ENCODE peak calls at places on chromosomes 4 and X, in five cellular contexts. E is left ventricle myocardium superior, F is A549, X is astrocyte of the spinal cord, R is DMS153. L is an unnamed sample.

GRCh38 chr4:27442146-27442545 is 581.5 kb downstream of the STIM2 start:
- DNase-seq in E (no peak), F (no peak), X (peak), R (no peak), L (no peak)

GRCh38 chrX:38985945-38986344 is 184.7 kb downstream of the MID1IP1 start:
- DNase-seq in E (no peak), F (no peak), X (no peak), R (no peak), L (no peak)

GRCh38 chr4:24060932-24061331 is 171.1 kb upstream of the PPARGC1A start:
- DNase-seq in E (no peak), F (no peak), X (no peak), R (no peak), L (no peak)

GRCh38 chr4:80265571-80266266 is 745 bp upstream of the FGF5 start:
- DNase-seq in E (no peak), F (no peak), X (peak), R (no peak), L (no peak)

GRCh38 chr4:88225216-88226107 is 58.9 kb downstream of the PPM1K start:
- DNase-seq in E (no peak), F (no peak), X (peak), R (no peak), L (no peak)

GRCh38 chr4:137310156-137310555 is 222.1 kb downstream of the PCDH18 start:
- DNase-seq in E (no peak), F (no peak), X (no peak), R (no peak), L (no peak)

GRCh38 chr4:185108669-185109068 is 34.4 kb upstream of the SLC25A4 start:
- DNase-seq in E (no peak), F (no peak), X (no peak), R (no peak), L (no peak)

GRCh38 chrX:19070555-19070994 is 51.7 kb downstream of the ADGRG2 start:
- DNase-seq in E (peak), F (no peak), X (no peak), R (no peak), L (peak)

GRCh38 chr4:172352351-172352750 is 539.1 kb downstream of the GALNTL6 start:
- DNase-seq in E (no peak), F (no peak), X (no peak), R (no peak), L (no peak)

GRCh38 chrX:155056877-155057792 is 13.8 kb downstream of the CMC4 start:
- DNase-seq in E (peak), F (peak), X (peak), R (peak), L (peak)

GRCh38 chr4:118755438-118756226 is 70.4 kb downstream of the METTL14 start:
- DNase-seq in E (no peak), F (no peak), X (no peak), R (no peak), L (no peak)

GRCh38 chr4:6693274-6694176 is at the start of gene S100P:
- DNase-seq in E (no peak), F (peak), X (no peak), R (no peak), L (no peak)

GRCh38 chrX:153397256-153397960 is 3.7 kb downstream of the PNMA6E start:
- DNase-seq in E (no peak), F (no peak), X (no peak), R (peak), L (no peak)

GRCh38 chrX:39894626-39895025 is 203.1 kb downstream of the BCOR start:
- DNase-seq in E (no peak), F (peak), X (no peak), R (peak), L (no peak)

GRCh38 chr4:88158360-88159136 is at the start of gene ABCG2:
- DNase-seq in E (peak), F (peak), X (peak), R (no peak), L (peak)

GRCh38 chrX:103376118-103376978 is at the start of gene BEX3:
- DNase-seq in E (peak), F (peak), X (peak), R (no peak), L (peak)

GRCh38 chr4:57162499-57163019 is 52.4 kb upstream of the IGFBP7 start:
- DNase-seq in E (no peak), F (no peak), X (no peak), R (no peak), L (no peak)

GRCh38 chr4:173526034-173526482 is 4.0 kb downstream of the HAND2 start:
- DNase-seq in E (no peak), F (no peak), X (no peak), R (no peak), L (no peak)

GRCh38 chrX:5726246-5726645 is 502.4 kb downstream of the NLGN4X start:
- DNase-seq in E (no peak), F (no peak), X (peak), R (no peak), L (no peak)

GRCh38 chrX:121641560-121641959 is 594.1 kb downstream of the GLUD2 start:
- DNase-seq in E (no peak), F (peak), X (peak), R (peak), L (no peak)

GRCh38 chrX:63428348-63428747 is 77.2 kb upstream of the SPIN4 start:
- DNase-seq in E (no peak), F (no peak), X (no peak), R (no peak), L (no peak)

GRCh38 chr4:145098675-145099037 is 545 bp downstream of the ABCE1 start:
- DNase-seq in E (no peak), F (peak), X (peak), R (no peak), L (no peak)

GRCh38 chr4:28505064-28505463 is 1644.4 kb downstream of the STIM2 start:
- DNase-seq in E (no peak), F (no peak), X (no peak), R (no peak), L (no peak)

GRCh38 chr4:24881508-24882071 is 31.3 kb downstream of the CCDC149 start:
- DNase-seq in E (no peak), F (no peak), X (no peak), R (no peak), L (no peak)